ENCODE peak calls at places on chromosomes 12 and 14, in seven cellular contexts. A is stomach, P is IMR-90, V is HCT116, E is heart left ventricle, S is uterus, Q is tibial nerve. K is an unnamed sample.
A peak's percentile ranks its signal among the peaks of the same experiment; 100 is the strongest.

GRCh38 chr12:122823429-122823828 is 11.8 kb upstream of the HIP1R start:
- DNase-seq in P (no peak), E (no peak), V (no peak), A (no peak), Q (no peak), S (no peak), K (no peak)

GRCh38 chr14:37036669-37037341 is 135.6 kb downstream of the SLC25A21 start:
- DNase-seq in Q (no peak), E (no peak), V (no peak), P (peak; percentile 41), A (no peak), S (no peak), K (no peak)

GRCh38 chr12:110766311-110767154 is 23.8 kb upstream of the PPP1CC start:
- DNase-seq in P (no peak), A (no peak), E (no peak), V (no peak), S (no peak), Q (no peak), K (no peak)

GRCh38 chr12:128864516-128865186 is 11.4 kb downstream of the GLT1D1 start:
- DNase-seq in E (peak; percentile 69), A (no peak), S (no peak), P (no peak), V (no peak), Q (no peak), K (no peak)

GRCh38 chr12:126182619-126183236 is 1117.5 kb downstream of the AACS start:
- DNase-seq in E (no peak), P (no peak), V (no peak), A (no peak), S (no peak), Q (peak; percentile 44), K (no peak)

GRCh38 chr12:104372721-104373335 is 69.3 kb downstream of the EID3 start:
- DNase-seq in V (no peak), S (no peak), E (no peak), A (no peak), P (no peak), Q (no peak), K (no peak)

GRCh38 chr12:5779401-5779800 is 165.7 kb downstream of the ANO2 start:
- DNase-seq in E (no peak), P (no peak), V (no peak), A (no peak), S (no peak), Q (no peak), K (no peak)

GRCh38 chr14:33026850-33027420 is 88.3 kb downstream of the NPAS3 start:
- DNase-seq in S (peak; percentile 32), V (no peak), A (no peak), E (no peak), P (no peak), Q (no peak), K (no peak)

GRCh38 chr14:103188691-103189480 is 65.6 kb downstream of the TNFAIP2 start:
- DNase-seq in Q (no peak), V (no peak), E (peak; percentile 21), A (peak; percentile 37), S (peak; percentile 62), P (no peak), K (no peak)

GRCh38 chr12:26746315-26746714 is 86.7 kb downstream of the ITPR2 start:
- DNase-seq in S (no peak), Q (no peak), V (no peak), A (no peak), E (no peak), P (peak; percentile 84), K (no peak)

GRCh38 chr14:65117795-65118746 is 15.8 kb upstream of the MAX start:
- DNase-seq in E (no peak), P (no peak), Q (no peak), V (no peak), A (no peak), S (peak; percentile 59), K (no peak)

GRCh38 chr14:65110525-65110924 is 8.2 kb upstream of the MAX start:
- DNase-seq in A (no peak), E (no peak), Q (no peak), S (no peak), V (no peak), P (no peak), K (no peak)

GRCh38 chr14:65115615-65116014 is 13.3 kb upstream of the MAX start:
- DNase-seq in V (no peak), Q (no peak), A (no peak), E (no peak), S (no peak), P (no peak), K (no peak)
- H3K9me3 ChIP-seq in V (no peaks in the 10 kb centered on the region), Q (no peaks in the 10 kb centered on the region), A (no peaks in the 10 kb centered on the region), E (no peaks in the 10 kb centered on the region), S (no peaks in the 10 kb centered on the region), P (no peaks in the 10 kb centered on the region), K (no peaks in the 10 kb centered on the region)

GRCh38 chr12:113154351-113154973 is 4.9 kb downstream of the CFAP73 start:
- DNase-seq in E (no peak), A (no peak), Q (no peak), V (no peak), P (peak; percentile 28), S (no peak), K (no peak)

GRCh38 chr12:113155060-113155459 is 5.5 kb downstream of the CFAP73 start:
- DNase-seq in Q (no peak), V (no peak), S (no peak), E (no peak), P (no peak), A (no peak), K (no peak)

GRCh38 chr12:113157218-113157859 is 7.8 kb downstream of the CFAP73 start:
- DNase-seq in E (no peak), S (no peak), A (no peak), V (no peak), P (no peak), Q (no peak), K (no peak)

GRCh38 chr12:113152835-113153814 is 3.6 kb downstream of the CFAP73 start:
- DNase-seq in V (peak; percentile 54), E (peak; percentile 59), Q (peak; percentile 38), S (peak; percentile 43), P (peak; percentile 65), A (peak; percentile 75), K (peak; percentile 86)

GRCh38 chr12:113155641-113156040 is 6.1 kb downstream of the CFAP73 start:
- DNase-seq in E (no peak), P (no peak), A (no peak), S (no peak), V (no peak), Q (no peak), K (no peak)
- H3K4me3 ChIP-seq in E (no peak overlapping the region), P (no peak overlapping the region), A (no peak overlapping the region), S (no peak overlapping the region), V (no peak overlapping the region), Q (no peak overlapping the region), K (no peak overlapping the region)

DNA sequence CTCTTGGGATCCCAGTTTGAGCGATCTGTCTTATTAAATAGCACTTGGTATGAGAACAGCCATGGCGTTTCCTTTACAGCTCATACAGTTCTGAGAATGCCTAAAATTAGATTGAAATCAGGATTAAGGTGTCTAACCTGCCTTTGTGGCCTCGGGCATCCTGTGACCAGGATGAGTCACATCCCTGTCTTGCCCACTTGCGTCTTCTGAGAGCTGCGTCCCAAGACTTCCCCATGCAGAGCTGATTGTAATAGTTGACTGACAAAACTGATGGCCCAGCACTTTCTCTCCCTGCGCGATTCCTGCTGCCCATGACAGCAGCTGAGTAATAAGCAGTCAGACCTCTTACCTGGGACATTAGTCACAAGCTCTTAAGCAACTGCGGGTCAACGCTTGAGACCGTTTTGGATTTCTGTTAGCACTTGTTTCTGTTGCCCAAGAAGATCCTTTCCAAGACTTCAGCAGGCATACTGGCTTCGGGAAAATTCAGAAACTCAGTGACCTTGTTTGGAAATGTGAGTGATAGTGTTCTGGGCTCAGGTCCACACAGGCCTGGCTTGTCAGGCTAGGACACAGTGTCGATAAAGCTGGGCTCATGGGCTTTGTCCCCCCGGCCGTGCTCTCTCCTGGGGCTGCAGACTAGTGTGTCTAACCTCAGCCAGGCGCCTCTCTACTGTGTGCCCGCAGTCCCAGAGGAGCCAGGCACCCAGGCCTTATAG is 169.9 kb upstream of the HIF1A start:
- DNase-seq in A (peak; percentile 58), E (peak; percentile 58), P (peak; percentile 52), S (no peak), Q (peak; percentile 64), V (peak; percentile 97), K (peak; percentile 81)
- TF ChIP-seq POLR2A in A (no peak), E (no peak), P (no peak), S (no peak), Q (no peak), V (no peak), K (no peak)

DNA sequence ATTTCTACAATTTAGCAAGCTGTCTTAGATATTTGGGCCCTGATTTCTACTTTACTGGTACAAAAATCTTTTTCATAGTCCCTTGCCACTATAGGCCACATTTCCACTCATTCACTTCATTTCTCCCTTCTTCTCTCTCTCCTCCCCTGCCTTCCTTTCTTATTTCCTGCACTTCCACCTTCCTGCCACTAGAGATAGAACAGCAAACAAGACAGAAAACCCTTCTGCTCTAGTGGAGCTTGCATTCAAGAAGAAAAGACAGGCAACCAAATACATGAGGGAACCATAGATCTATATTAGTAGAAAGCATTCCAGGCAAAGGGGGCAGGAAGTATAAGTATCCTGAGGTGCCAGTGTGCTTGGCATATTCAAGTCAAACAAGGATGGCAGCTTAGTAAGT is 623.5 kb downstream of the FLRT2 start:
- DNase-seq in S (no peak), A (no peak), V (no peak), Q (no peak), P (no peak), E (no peak), K (no peak)
- H3K9me3 ChIP-seq in S (no peaks in the 10 kb centered on the region), A (no peaks in the 10 kb centered on the region), V (peaks cover 23% of the 10 kb centered on the region), Q (no peaks in the 10 kb centered on the region), P (no peaks in the 10 kb centered on the region), E (no peaks in the 10 kb centered on the region), K (no peaks in the 10 kb centered on the region)

GRCh38 chr14:89484445-89484844 is 67.4 kb upstream of the FOXN3 start:
- DNase-seq in A (no peak), S (no peak), E (no peak), V (no peak), P (no peak), Q (no peak), K (peak; percentile 72)

GRCh38 chr14:89489796-89490506 is 72.9 kb upstream of the FOXN3 start:
- DNase-seq in P (peak; percentile 78), Q (no peak), A (no peak), V (no peak), S (no peak), E (no peak), K (peak; percentile 49)

GRCh38 chr14:89485264-89485663 is 68.2 kb upstream of the FOXN3 start:
- DNase-seq in Q (no peak), A (no peak), V (no peak), S (no peak), E (no peak), P (no peak), K (peak; percentile 61)

GRCh38 chr14:89486961-89487360 is 69.9 kb upstream of the FOXN3 start:
- DNase-seq in V (no peak), E (no peak), A (no peak), S (no peak), Q (no peak), P (no peak), K (peak; percentile 47)

DNA sequence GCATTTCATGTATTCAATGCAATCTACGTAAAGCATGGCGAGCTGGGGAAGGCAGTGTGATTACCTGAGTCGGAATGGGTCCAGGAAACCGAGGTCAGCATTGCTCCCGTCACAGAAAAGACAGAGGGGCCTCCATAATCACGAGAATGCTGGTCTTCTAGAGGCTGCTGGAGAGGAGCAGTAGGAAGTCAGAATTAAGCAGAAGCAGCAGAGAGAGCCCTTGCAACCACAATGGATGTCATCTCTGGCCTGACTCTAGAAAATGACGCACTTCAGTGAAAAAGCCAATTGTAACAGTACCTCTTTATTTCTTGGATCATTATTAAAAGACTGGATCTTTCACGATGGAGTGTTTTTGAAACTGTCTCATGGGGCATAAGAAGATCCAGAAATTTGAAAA is 69.5 kb upstream of the FOXN3 start:
- DNase-seq in A (no peak), Q (no peak), P (no peak), E (no peak), V (no peak), S (no peak), K (peak; percentile 25)
- H3K4me3 ChIP-seq in A (no peak overlapping the region), Q (no peak overlapping the region), P (no peak overlapping the region), E (no peak overlapping the region), V (no peak overlapping the region), S (no peak overlapping the region), K (no peak overlapping the region)

GRCh38 chr12:120709976-120710804 is at the start of gene UNC119B:
- DNase-seq in Q (peak; percentile 60), V (no peak), S (peak; percentile 70), E (peak; percentile 82), P (peak; percentile 33), A (peak; percentile 58), K (peak; percentile 94)
- TF ChIP-seq POLR2A in Q (no peak), V (no peak), S (no peak), E (no peak), P (peak; percentile 39), A (no peak), K (no peak)

K was measured in spleen.